ENCODE peak calls at places on chromosomes 1 and 21, in ten cellular contexts. D is adrenal gland, T is fibroblast of lung, L is heart left ventricle, N is neural progenitor cell, H is tibial artery, P is body of pancreas, A is Peyer's patch, W is pancreas, R is ovary. X is an unnamed sample. For H3K4me1, the result is how much of the 10 kb centered on the place peaks cover.

GRCh38 chr1:224565186-224565585 is 50.9 kb upstream of the CNIH3 start:
- DNase-seq in D (peak), T (peak), L (no peak), N (no peak), H (no peak), P (peak), A (no peak), W (no peak), R (no peak), X (no peak)

GRCh38 chr1:156376958-156377919 is 8.2 kb downstream of the RHBG start:
- DNase-seq in D (no peak), T (no peak), L (no peak), N (no peak), H (no peak), P (no peak), A (no peak), W (no peak), R (no peak), X (no peak)

GRCh38 chr21:35231115-35231514 is 182.0 kb upstream of the RUNX1 start:
- DNase-seq in D (no peak), T (no peak), L (no peak), N (no peak), H (no peak), P (no peak), A (no peak), W (no peak), R (no peak), X (no peak)

GRCh38 chr21:28338906-28339305 is 653.8 kb downstream of the LTN1 start:
- DNase-seq in D (no peak), T (no peak), L (no peak), N (no peak), H (no peak), P (no peak), A (no peak), W (no peak), R (no peak), X (no peak)

GRCh38 chr1:33055210-33055991 is 18.7 kb upstream of the AK2 start:
- DNase-seq in D (peak), T (peak), L (peak), N (peak), H (peak), P (peak), A (peak), W (no peak), R (peak), X (peak)

GRCh38 chr1:224623743-224624333 is 7.7 kb downstream of the CNIH3 start:
- DNase-seq in D (no peak), T (peak), L (no peak), N (no peak), H (no peak), P (peak), A (no peak), W (no peak), R (no peak), X (no peak)

GRCh38 chr1:230808268-230808872 is 60.0 kb downstream of the C1orf198 start:
- DNase-seq in D (no peak), T (no peak), L (no peak), N (no peak), H (no peak), P (no peak), A (no peak), W (no peak), R (no peak), X (no peak)

GRCh38 chr1:147235822-147236221 is 6.7 kb upstream of the CHD1L start:
- DNase-seq in D (no peak), T (no peak), L (no peak), N (no peak), H (no peak), P (peak), A (peak), W (peak), R (no peak), X (no peak)

GRCh38 chr21:27475363-27475955 is 508.6 kb upstream of the ADAMTS5 start:
- DNase-seq in D (no peak), T (no peak), L (no peak), N (no peak), H (no peak), P (no peak), A (no peak), W (no peak), R (no peak), X (no peak)

GRCh38 chr1:94606471-94606870 is 64.9 kb upstream of the F3 start:
- DNase-seq in D (no peak), T (no peak), L (no peak), N (no peak), H (no peak), P (no peak), A (no peak), W (no peak), R (no peak), X (no peak)

GRCh38 chr1:67564193-67564592 is 120.8 kb upstream of the GADD45A start:
- DNase-seq in D (peak), T (peak), L (peak), N (no peak), H (peak), P (no peak), A (no peak), W (no peak), R (peak), X (no peak)

GRCh38 chr1:18461656-18462055 is 19.1 kb upstream of the KLHDC7A start:
- DNase-seq in D (no peak), T (no peak), L (no peak), N (no peak), H (no peak), P (no peak), A (no peak), W (no peak), R (no peak), X (no peak)

GRCh38 chr1:221961532-221962292 is 219.8 kb upstream of the DUSP10 start:
- DNase-seq in D (peak), T (peak), L (no peak), N (no peak), H (no peak), P (peak), A (no peak), W (no peak), R (no peak), X (no peak)

GRCh38 chr1:43786975-43787374 is 79.6 kb downstream of the ST3GAL3 start:
- DNase-seq in D (no peak), T (no peak), L (peak), N (no peak), H (no peak), P (peak), A (no peak), W (no peak), R (no peak), X (peak)

GRCh38 chr1:227321035-227321434 is 2.7 kb upstream of the CDC42BPA start:
- DNase-seq in D (no peak), T (no peak), L (no peak), N (no peak), H (no peak), P (no peak), A (no peak), W (no peak), R (no peak), X (no peak)

GRCh38 chr21:14995695-14996490 is 68.9 kb downstream of the NRIP1 start:
- DNase-seq in D (peak), T (peak), L (no peak), N (no peak), H (no peak), P (no peak), A (no peak), W (no peak), R (peak), X (no peak)

GRCh38 chr1:54241430-54241829 is 41.5 kb downstream of the MRPL37 start:
- DNase-seq in D (no peak), T (no peak), L (no peak), N (no peak), H (no peak), P (no peak), A (no peak), W (no peak), R (no peak), X (no peak)

GRCh38 chr1:199945591-199945990 is 81.9 kb upstream of the NR5A2 start:
- DNase-seq in D (no peak), T (no peak), L (no peak), N (no peak), H (no peak), P (no peak), A (no peak), W (no peak), R (no peak), X (no peak)

GRCh38 chr1:42214447-42214871 is 49.9 kb upstream of the GUCA2A start:
- DNase-seq in D (no peak), T (peak), L (peak), N (no peak), H (no peak), P (peak), A (no peak), W (no peak), R (no peak), X (no peak)

GRCh38 chr1:169027607-169028320 is 78.7 kb upstream of the ATP1B1 start:
- DNase-seq in D (peak), T (no peak), L (no peak), N (no peak), H (no peak), P (no peak), A (no peak), W (no peak), R (peak), X (no peak)

GRCh38 chr1:29674625-29675326 is 438.5 kb downstream of the PTPRU start:
- DNase-seq in D (no peak), T (no peak), L (no peak), N (no peak), H (peak), P (no peak), A (peak), W (no peak), R (no peak), X (no peak)

GRCh38 chr1:110462964-110463363 is 12.0 kb downstream of the PROK1 start:
- DNase-seq in D (no peak), T (peak), L (no peak), N (no peak), H (no peak), P (no peak), A (no peak), W (no peak), R (no peak), X (no peak)

GRCh38 chr1:109501644-109502367 is 7.7 kb downstream of the AMIGO1 start:
- DNase-seq in D (no peak), T (no peak), L (no peak), N (no peak), H (no peak), P (no peak), A (no peak), W (no peak), R (no peak), X (no peak)

GRCh38 chr1:231463541-231463940 is 41.5 kb upstream of the EGLN1 start:
- DNase-seq in D (no peak), T (no peak), L (no peak), N (no peak), H (no peak), P (peak), A (no peak), W (no peak), R (no peak), X (no peak)

GRCh38 chr1:41481109-41481775 is 3.2 kb downstream of the EDN2 start:
- DNase-seq in D (no peak), T (no peak), L (peak), N (no peak), H (no peak), P (no peak), A (peak), W (peak), R (no peak), X (no peak)

GRCh38 chr1:146032613-146033219 is 11.2 kb upstream of the HJV start:
- DNase-seq in D (no peak), T (peak), L (no peak), N (peak), H (no peak), P (peak), A (no peak), W (no peak), R (no peak), X (peak)

GRCh38 chr1:203288351-203288894 is 16.9 kb upstream of the BTG2 start:
- DNase-seq in D (no peak), T (no peak), L (no peak), N (no peak), H (no peak), P (peak), A (no peak), W (no peak), R (no peak), X (no peak)

GRCh38 chr1:202189012-202189790 is 4.4 kb upstream of the LGR6 start:
- DNase-seq in D (peak), T (peak), L (peak), N (peak), H (peak), P (peak), A (peak), W (peak), R (peak), X (peak)

GRCh38 chr1:19625264-19625663 is 18.8 kb upstream of the NBL1 start:
- DNase-seq in D (no peak), T (no peak), L (no peak), N (no peak), H (no peak), P (no peak), A (no peak), W (no peak), R (no peak), X (no peak)

DNA sequence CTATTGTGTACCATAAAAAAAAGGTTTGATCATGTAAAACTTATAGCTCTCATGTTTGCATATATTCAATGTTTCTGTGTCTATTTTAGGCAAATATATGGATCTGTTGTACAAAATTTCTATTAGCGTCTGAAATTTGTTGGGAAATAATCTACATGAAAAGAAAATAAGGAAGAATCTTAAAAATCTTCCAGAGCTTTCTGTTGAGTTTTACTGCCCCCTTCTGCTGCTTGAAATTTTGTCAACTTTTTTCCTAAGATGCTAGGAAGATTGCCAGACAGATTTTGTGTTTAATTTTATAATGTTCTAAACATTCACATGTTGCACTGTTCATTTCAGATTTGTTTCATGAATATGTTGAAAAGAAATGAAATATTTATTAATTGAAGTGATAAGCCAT is 2.5 kb upstream of the PTGS2 start:
- DNase-seq in D (no peak), T (peak), L (no peak), N (no peak), H (no peak), P (no peak), A (no peak), W (no peak), R (no peak), X (peak)
- TF ChIP-seq CTCF in D (peak), T (peak), L (no peak), N (peak), H (no peak), P (no peak), A (no peak), W (no peak), R (no peak), X (peak)

GRCh38 chr1:9723068-9723805 is 71.7 kb downstream of the PIK3CD start:
- DNase-seq in D (no peak), T (no peak), L (no peak), N (no peak), H (no peak), P (no peak), A (no peak), W (peak), R (no peak), X (no peak)

GRCh38 chr1:9720785-9721605 is 69.5 kb downstream of the PIK3CD start:
- DNase-seq in D (no peak), T (no peak), L (no peak), N (no peak), H (no peak), P (no peak), A (no peak), W (peak), R (no peak), X (no peak)

GRCh38 chr1:9722378-9722749 is 70.8 kb downstream of the PIK3CD start:
- DNase-seq in D (no peak), T (no peak), L (no peak), N (no peak), H (no peak), P (no peak), A (no peak), W (peak), R (no peak), X (no peak)

GRCh38 chr1:9719978-9720722 is 68.6 kb downstream of the PIK3CD start:
- DNase-seq in D (no peak), T (no peak), L (no peak), N (peak), H (no peak), P (no peak), A (no peak), W (peak), R (no peak), X (no peak)

DNA sequence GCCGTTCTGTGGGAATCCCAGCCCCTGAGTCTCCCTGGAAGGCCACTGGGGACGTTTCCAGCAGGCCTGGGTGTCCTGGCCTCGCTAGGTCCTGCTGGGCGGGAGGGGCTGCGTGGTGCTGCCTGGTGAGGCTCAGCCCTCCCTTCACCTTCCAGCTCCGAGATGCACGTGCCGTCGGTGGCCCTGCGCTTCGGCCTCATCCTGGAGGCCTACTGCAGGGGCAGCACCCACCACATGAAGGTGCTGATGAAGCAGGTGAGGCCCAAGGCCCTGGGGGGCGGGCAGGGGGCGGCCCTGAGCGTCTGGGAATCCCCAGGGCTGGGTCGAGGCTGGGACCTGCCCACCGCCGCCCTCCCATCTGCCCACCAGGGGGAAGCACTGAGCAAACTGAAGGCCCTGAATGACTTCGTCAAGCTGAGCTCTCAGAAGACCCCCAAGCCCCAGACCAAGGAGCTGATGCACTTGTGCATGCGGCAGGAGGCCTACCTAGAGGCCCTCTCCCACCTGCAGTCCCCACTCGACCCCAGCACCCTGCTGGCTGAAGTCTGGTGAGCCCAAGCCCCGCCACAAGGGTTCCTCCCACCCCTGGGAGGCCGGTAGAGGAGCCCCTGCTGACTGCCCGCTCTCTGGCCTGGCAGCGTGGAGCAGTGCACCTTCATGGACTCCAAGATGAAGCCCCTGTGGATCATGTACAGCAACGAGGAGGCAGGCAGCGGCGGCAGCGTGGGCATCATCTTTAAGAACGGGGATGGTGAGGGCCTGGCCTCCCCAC is 70.3 kb downstream of the PIK3CD start:
- DNase-seq in D (no peak), T (peak), L (no peak), N (peak), H (no peak), P (no peak), A (no peak), W (peak), R (no peak), X (peak)
- H3K4me1 ChIP-seq in D (under half), T (under half), L (under half), N (under half), H (under half), P (under half), A (under half), W (under half), R (under half), X (under half)

GRCh38 chr21:26142363-26142762 is 28.2 kb downstream of the APP start:
- DNase-seq in D (no peak), T (no peak), L (no peak), N (no peak), H (no peak), P (no peak), A (no peak), W (no peak), R (no peak), X (no peak)
- H3K4me3 ChIP-seq in D (no peak), T (no peak), L (no peak), N (no peak), H (no peak), P (no peak), A (no peak), W (no peak), R (no peak), X (no peak)

DNA sequence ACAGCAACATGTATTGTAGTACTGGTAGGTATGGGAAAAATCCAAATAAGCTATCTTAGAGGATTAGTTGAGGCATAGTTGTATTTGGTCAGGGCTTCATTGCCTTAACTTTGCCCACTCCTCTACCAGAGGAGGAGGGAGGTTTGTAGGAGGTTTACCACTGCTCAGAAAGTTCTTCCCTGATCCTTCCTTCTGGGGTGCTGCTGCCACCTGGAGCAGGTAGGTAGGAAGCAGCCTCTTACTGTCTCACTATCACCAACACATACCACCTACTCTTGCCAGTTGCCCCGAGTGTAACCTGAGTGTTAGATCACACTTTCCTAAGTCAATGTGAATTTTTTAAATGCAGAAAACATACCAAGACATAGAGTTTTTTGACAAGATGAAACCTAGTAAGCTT is 24.1 kb upstream of the ZSWIM5 start:
- DNase-seq in D (no peak), T (no peak), L (no peak), N (no peak), H (no peak), P (peak), A (no peak), W (no peak), R (no peak), X (peak)
- TF ChIP-seq CTCF in D (no peak), T (no peak), L (no peak), N (peak), H (no peak), P (peak), A (peak), W (no peak), R (no peak), X (peak)

DNA sequence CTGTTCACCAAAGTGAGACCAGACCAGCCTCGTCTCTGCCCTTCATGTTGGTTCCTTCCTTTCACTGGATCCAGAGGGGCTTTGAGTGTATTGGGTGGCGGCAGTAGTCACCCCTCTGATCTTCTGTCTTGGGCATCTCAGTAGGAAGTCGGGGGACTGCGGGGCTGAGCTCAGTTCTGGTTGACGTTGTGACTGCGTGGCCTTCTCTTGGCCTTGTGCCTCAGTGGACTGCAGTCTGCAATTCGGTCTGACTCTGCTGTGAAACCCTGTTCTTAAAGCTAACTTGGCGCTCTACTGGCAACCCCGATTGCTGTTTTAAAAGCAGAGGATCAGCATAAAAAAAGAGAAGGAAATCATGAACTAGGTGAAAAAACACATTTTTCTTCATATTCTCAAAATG is 56.7 kb downstream of the SLC37A1 start:
- DNase-seq in D (no peak), T (no peak), L (peak), N (no peak), H (peak), P (peak), A (peak), W (peak), R (no peak), X (no peak)
- H3K4me1 ChIP-seq in D (under half), T (under half), L (under half), N (under half), H (under half), P (under half), A (under half), W (under half), R (under half), X (under half)

DNA sequence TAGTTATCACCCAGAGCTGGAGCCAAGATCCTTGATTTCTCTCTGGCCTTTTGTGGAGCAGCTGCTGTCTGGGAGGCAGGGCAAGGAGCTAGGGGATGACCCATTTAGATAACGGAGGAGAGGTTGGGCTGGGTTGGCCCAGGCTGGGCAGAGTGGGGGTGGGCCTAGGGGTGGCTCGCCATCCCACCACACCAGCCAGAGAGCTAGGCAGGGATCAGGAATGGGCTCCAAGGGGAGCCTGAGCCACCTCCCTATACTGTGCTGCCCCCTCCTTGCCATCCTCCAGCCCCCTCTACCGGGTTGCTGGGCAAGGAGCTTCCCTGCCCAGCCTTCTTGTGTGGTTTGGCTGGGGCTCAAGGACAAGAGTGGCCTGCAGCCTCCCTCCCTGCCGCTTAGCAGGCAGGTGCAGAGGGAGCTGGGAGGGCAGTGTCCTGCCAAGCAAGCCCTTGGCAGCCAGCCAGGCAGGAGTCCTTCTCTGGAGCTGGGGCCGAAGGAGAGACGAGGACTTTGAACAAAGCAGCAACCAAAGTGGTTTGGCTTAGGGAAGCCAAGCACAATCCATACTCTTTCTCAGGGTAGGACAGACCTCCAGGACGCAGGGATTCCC is 4.1 kb downstream of the NUAK2 start:
- DNase-seq in D (peak), T (peak), L (peak), N (no peak), H (peak), P (peak), A (peak), W (peak), R (peak), X (no peak)
- H3K4me3 ChIP-seq in D (no peak), T (no peak), L (no peak), N (peak), H (no peak), P (no peak), A (no peak), W (no peak), R (no peak), X (no peak)